ENCODE peak calls at places on chromosome 17, in nine cellular contexts. One of them, this sample, is unnamed.

GRCh38 chr17:64323774-64324173 is 60.7 kb upstream of the TEX2 start:
- DNase-seq in neural crest cell: no peak
- DNase-seq in effector CD4-positive, alpha-beta T cell: no peak
- DNase-seq in NCI-H1436: no peak
- DNase-seq in left colon: no peak
- DNase-seq in CD8-positive, alpha-beta memory T cell: no peak
- DNase-seq in H9: no peak
- DNase-seq in GM23338: no peak
- DNase-seq in iris pigment epithelial cell: no peak
- DNase-seq in this sample: no peak

GRCh38 chr17:62164712-62165377 is 99.8 kb upstream of the MED13 start:
- DNase-seq in CD8-positive, alpha-beta memory T cell: no peak
- DNase-seq in H9: no peak
- DNase-seq in neural crest cell: no peak
- DNase-seq in GM23338: no peak
- DNase-seq in effector CD4-positive, alpha-beta T cell: no peak
- DNase-seq in NCI-H1436: no peak
- DNase-seq in iris pigment epithelial cell: no peak
- DNase-seq in left colon: no peak
- DNase-seq in this sample: no peak

GRCh38 chr17:57989011-57989345 is 924 bp upstream of the VEZF1 start:
- DNase-seq in CD8-positive, alpha-beta memory T cell: no peak
- DNase-seq in neural crest cell: no peak
- DNase-seq in effector CD4-positive, alpha-beta T cell: no peak
- DNase-seq in GM23338: no peak
- DNase-seq in left colon: peak
- DNase-seq in iris pigment epithelial cell: peak
- DNase-seq in NCI-H1436: no peak
- DNase-seq in H9: no peak
- DNase-seq in this sample: no peak

GRCh38 chr17:81039096-81039495 is 4.1 kb downstream of the BAIAP2 start:
- DNase-seq in H9: no peak
- DNase-seq in CD8-positive, alpha-beta memory T cell: no peak
- DNase-seq in NCI-H1436: no peak
- DNase-seq in neural crest cell: no peak
- DNase-seq in iris pigment epithelial cell: no peak
- DNase-seq in left colon: no peak
- DNase-seq in effector CD4-positive, alpha-beta T cell: no peak
- DNase-seq in GM23338: no peak
- DNase-seq in this sample: no peak

GRCh38 chr17:21394265-21394664 is 18.1 kb downstream of the KCNJ12 start:
- DNase-seq in left colon: no peak
- DNase-seq in neural crest cell: no peak
- DNase-seq in GM23338: no peak
- DNase-seq in effector CD4-positive, alpha-beta T cell: no peak
- DNase-seq in H9: no peak
- DNase-seq in CD8-positive, alpha-beta memory T cell: no peak
- DNase-seq in NCI-H1436: no peak
- DNase-seq in iris pigment epithelial cell: peak
- DNase-seq in this sample: no peak

GRCh38 chr17:76262732-76263344 is 2.3 kb upstream of the UBALD2 start:
- DNase-seq in neural crest cell: no peak
- DNase-seq in NCI-H1436: no peak
- DNase-seq in effector CD4-positive, alpha-beta T cell: no peak
- DNase-seq in iris pigment epithelial cell: no peak
- DNase-seq in GM23338: no peak
- DNase-seq in H9: no peak
- DNase-seq in left colon: peak
- DNase-seq in CD8-positive, alpha-beta memory T cell: no peak
- DNase-seq in this sample: no peak

GRCh38 chr17:60311936-60312335 is 80.0 kb downstream of the USP32 start:
- DNase-seq in CD8-positive, alpha-beta memory T cell: no peak
- DNase-seq in H9: no peak
- DNase-seq in left colon: no peak
- DNase-seq in GM23338: no peak
- DNase-seq in iris pigment epithelial cell: peak
- DNase-seq in neural crest cell: no peak
- DNase-seq in NCI-H1436: no peak
- DNase-seq in effector CD4-positive, alpha-beta T cell: no peak
- DNase-seq in this sample: no peak

GRCh38 chr17:41539979-41540701 is 12.0 kb upstream of the KRT19 start:
- DNase-seq in neural crest cell: no peak
- DNase-seq in CD8-positive, alpha-beta memory T cell: peak
- DNase-seq in H9: no peak
- DNase-seq in effector CD4-positive, alpha-beta T cell: no peak
- DNase-seq in iris pigment epithelial cell: no peak
- DNase-seq in GM23338: no peak
- DNase-seq in left colon: peak
- DNase-seq in NCI-H1436: peak
- DNase-seq in this sample: no peak

GRCh38 chr17:49993423-49994037 is 1.5 kb downstream of the DLX3 start:
- DNase-seq in H9: peak
- DNase-seq in NCI-H1436: no peak
- DNase-seq in CD8-positive, alpha-beta memory T cell: no peak
- DNase-seq in neural crest cell: no peak
- DNase-seq in left colon: no peak
- DNase-seq in effector CD4-positive, alpha-beta T cell: no peak
- DNase-seq in iris pigment epithelial cell: no peak
- DNase-seq in GM23338: peak
- DNase-seq in this sample: no peak

GRCh38 chr17:80478487-80479245 is 2.3 kb upstream of the NPTX1 start:
- DNase-seq in left colon: no peak
- DNase-seq in NCI-H1436: no peak
- DNase-seq in effector CD4-positive, alpha-beta T cell: no peak
- DNase-seq in CD8-positive, alpha-beta memory T cell: no peak
- DNase-seq in neural crest cell: no peak
- DNase-seq in GM23338: peak
- DNase-seq in H9: no peak
- DNase-seq in iris pigment epithelial cell: no peak
- DNase-seq in this sample: no peak

GRCh38 chr17:75262112-75262606 is 480 bp downstream of the MRPS7 start:
- DNase-seq in left colon: no peak
- DNase-seq in iris pigment epithelial cell: peak
- DNase-seq in GM23338: peak
- DNase-seq in effector CD4-positive, alpha-beta T cell: no peak
- DNase-seq in CD8-positive, alpha-beta memory T cell: peak
- DNase-seq in neural crest cell: no peak
- DNase-seq in NCI-H1436: no peak
- DNase-seq in H9: no peak
- DNase-seq in this sample: no peak